ENCODE peak calls at places on chromosomes 2 and 18, in four cellular contexts. C, Z, Q and R are unnamed samples.

GRCh38 chr2:173355866-173356508 is 1.3 kb downstream of the CDCA7 start:
- DNase-seq in Z (no peak), Q (no peak), C (peak; percentile 49), R (peak; percentile 3)

GRCh38 chr18:35089918-35090550 is 48.8 kb downstream of the MAPRE2 start:
- DNase-seq in Z (no peak), C (no peak), Q (peak; percentile 4), R (no peak)

GRCh38 chr18:3973191-3973590 is 481.9 kb downstream of the DLGAP1 start:
- DNase-seq in Q (no peak), Z (no peak), C (no peak), R (no peak)

GRCh38 chr2:237326250-237327171 is 87.5 kb downstream of the COL6A3 start:
- DNase-seq in C (peak; percentile 85), Z (peak; percentile 87), Q (no peak), R (no peak)

GRCh38 chr2:27734305-27734704 is 37.2 kb upstream of the MRPL33 start:
- DNase-seq in Q (no peak), C (no peak), Z (no peak), R (no peak)

GRCh38 chr2:85309699-85310321 is 18.0 kb downstream of the TGOLN2 start:
- DNase-seq in C (no peak), Z (no peak), Q (peak; percentile 32), R (no peak)

GRCh38 chr2:38178556-38179419 is 102.8 kb upstream of the CYP1B1 start:
- DNase-seq in Q (peak; percentile 70), Z (peak; percentile 68), C (peak; percentile 94), R (no peak)

GRCh38 chr2:219207884-219208740 is 1.5 kb downstream of the ZFAND2B start:
- DNase-seq in Q (no peak), C (peak; percentile 50), Z (peak; percentile 59), R (no peak)

GRCh38 chr2:212282596-212283330 is 255.8 kb downstream of the ERBB4 start:
- DNase-seq in Z (no peak), Q (no peak), C (no peak), R (no peak)

GRCh38 chr18:43507842-43508481 is 230.7 kb upstream of the SYT4 start:
- DNase-seq in Q (peak; percentile 21), Z (no peak), C (no peak), R (no peak)

GRCh38 chr18:47754311-47755101 is 176.0 kb downstream of the SMAD2 start:
- DNase-seq in Z (no peak), C (no peak), Q (peak; percentile 82), R (peak; percentile 68)

GRCh38 chr2:72118951-72119350 is 28.7 kb downstream of the CYP26B1 start:
- DNase-seq in C (no peak), Q (no peak), Z (no peak), R (no peak)

GRCh38 chr2:220458051-220458450 is 830.6 kb downstream of the SLC4A3 start:
- DNase-seq in C (no peak), Z (no peak), Q (no peak), R (no peak)

GRCh38 chr2:64540615-64541014 is 16.5 kb downstream of the AFTPH start:
- DNase-seq in C (no peak), Z (no peak), Q (no peak), R (no peak)

GRCh38 chr2:52238782-52239181 is 1206.8 kb upstream of the NRXN1 start:
- DNase-seq in Q (peak; percentile 10), C (no peak), Z (no peak), R (no peak)

GRCh38 chr18:76404345-76404831 is 90.7 kb downstream of the ZNF516 start:
- DNase-seq in Z (no peak), Q (no peak), C (no peak), R (no peak)
- H3K4ac ChIP-seq in Z (no peak overlapping the region), Q (no peak overlapping the region), C (no peak overlapping the region), R (no peak overlapping the region)

DNA sequence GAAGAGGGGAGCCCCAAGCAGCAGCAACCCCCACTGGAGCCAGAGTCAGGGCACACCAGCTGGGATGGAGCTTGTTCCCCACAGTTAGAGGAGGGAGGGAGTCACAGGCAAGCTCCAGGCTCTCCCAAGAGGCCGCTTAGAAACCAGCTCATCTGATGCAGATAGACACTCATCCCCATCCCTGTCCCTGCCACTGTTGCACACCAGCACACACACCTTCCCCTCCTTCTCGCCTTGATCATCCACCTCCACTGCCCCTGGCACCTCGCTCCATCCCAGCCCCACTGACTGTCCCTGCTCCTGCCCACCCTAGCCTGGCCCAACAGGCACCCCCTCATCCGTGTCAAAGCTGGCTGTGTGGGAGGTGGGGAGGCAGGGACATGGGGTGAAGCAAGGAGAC is 1.5 kb upstream of the RUFY4 start:
- DNase-seq in C (no peak), Z (no peak), Q (no peak), R (no peak)
- H3K9ac ChIP-seq in C (no peak overlapping the region), Z (no peak overlapping the region), Q (no peak overlapping the region), R (peak overlapping the region; percentile 54)

GRCh38 chr2:47070155-47070919 is 84.8 kb downstream of the STPG4 start:
- DNase-seq in C (peak; percentile 81), Z (no peak), Q (no peak), R (no peak)

GRCh38 chr2:47069628-47070154 is 85.4 kb downstream of the STPG4 start:
- DNase-seq in Z (peak; percentile 65), C (peak; percentile 60), Q (peak; percentile 99), R (peak; percentile 66)

GRCh38 chr2:47072018-47072691 is 83.0 kb downstream of the STPG4 start:
- DNase-seq in Q (no peak), C (peak; percentile 82), Z (peak; percentile 70), R (no peak)

GRCh38 chr2:47072728-47073191 is 82.3 kb downstream of the STPG4 start:
- DNase-seq in Q (no peak), Z (no peak), C (no peak), R (no peak)

DNA sequence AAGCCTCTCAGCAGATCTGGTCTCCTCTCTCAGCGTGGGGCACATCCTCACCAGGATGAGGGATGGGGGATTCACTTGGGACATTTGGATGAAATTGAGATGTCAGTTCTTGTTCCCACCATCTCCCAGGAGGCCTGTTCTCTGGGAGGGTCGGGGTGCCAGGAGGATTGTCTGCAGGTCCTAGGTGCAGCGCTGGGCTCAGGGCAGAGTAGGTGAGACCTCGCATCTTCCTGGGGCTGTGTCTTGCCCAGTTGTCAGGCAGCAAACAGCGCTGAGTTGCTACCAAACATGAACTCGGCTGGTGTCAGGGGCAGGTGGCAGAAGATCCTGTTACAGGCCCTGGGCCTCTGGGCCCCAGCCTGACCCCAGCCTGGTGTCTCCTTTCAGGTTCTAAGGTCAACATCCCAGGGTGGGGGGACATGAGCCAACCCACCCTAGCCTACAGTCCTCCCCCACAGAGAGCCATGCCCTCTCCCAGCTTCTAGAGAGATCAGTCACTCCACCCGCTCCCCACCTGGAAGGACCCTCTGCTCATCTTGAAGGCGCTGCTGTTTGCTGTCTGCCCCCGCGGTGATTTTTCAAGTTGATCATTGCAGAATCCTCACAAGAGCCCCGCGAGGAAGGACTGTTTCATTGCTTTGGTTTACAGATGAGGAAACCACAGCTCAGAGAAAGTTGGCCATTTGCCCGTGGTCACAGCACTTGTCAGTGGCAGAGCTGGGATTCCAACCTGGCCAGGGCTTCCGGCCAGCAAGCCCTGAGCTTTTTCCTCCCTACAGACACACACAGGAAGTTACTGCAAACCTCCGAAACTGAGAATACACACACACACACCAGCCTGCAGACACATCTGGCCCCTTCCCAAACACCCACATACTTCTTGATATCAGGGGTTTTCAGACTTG is 83.9 kb downstream of the STPG4 start:
- DNase-seq in Q (no peak), C (peak; percentile 96), Z (peak; percentile 91), R (no peak)
- H3K4ac ChIP-seq in Q (no peak overlapping the region), C (peak overlapping the region; percentile 96), Z (peak overlapping the region; percentile 100), R (no peak overlapping the region)

GRCh38 chr2:197515798-197516761 is at the start of gene MOB4:
- DNase-seq in C (peak; percentile 96), Q (peak; percentile 98), Z (peak; percentile 93), R (peak; percentile 95)

GRCh38 chr2:197515277-197515797 is 529 bp upstream of the MOB4 start:
- DNase-seq in C (peak; percentile 65), Q (no peak), Z (peak; percentile 31), R (peak; percentile 6)

GRCh38 chr2:197517150-197517549 is 1.3 kb downstream of the MOB4 start:
- DNase-seq in Q (no peak), C (no peak), Z (no peak), R (no peak)

DNA sequence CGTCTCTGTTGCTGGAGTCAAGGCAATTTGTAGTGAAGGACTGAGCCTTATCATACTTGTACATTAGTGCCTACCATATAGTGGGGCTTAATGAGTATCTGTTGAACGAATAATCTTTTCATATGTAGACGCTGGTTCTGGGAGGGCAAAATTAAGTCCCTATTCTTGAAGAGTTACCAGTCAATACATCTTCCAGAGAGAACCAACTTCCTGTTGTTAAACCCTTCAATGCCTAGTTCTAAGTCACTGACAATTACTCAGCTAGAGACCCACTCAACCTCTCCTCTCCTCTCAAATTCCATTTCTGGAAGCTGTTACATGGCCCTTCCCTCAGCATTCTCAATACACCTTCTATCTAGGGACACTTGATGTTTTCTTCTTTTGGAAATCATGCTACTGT is 1.1 kb upstream of the MOB4 start:
- DNase-seq in Z (no peak), C (peak; percentile 28), Q (peak; percentile 39), R (no peak)
- H3K9ac ChIP-seq in Z (peak overlapping the region; percentile 80), C (peak overlapping the region; percentile 96), Q (no peak overlapping the region), R (no peak overlapping the region)

DNA sequence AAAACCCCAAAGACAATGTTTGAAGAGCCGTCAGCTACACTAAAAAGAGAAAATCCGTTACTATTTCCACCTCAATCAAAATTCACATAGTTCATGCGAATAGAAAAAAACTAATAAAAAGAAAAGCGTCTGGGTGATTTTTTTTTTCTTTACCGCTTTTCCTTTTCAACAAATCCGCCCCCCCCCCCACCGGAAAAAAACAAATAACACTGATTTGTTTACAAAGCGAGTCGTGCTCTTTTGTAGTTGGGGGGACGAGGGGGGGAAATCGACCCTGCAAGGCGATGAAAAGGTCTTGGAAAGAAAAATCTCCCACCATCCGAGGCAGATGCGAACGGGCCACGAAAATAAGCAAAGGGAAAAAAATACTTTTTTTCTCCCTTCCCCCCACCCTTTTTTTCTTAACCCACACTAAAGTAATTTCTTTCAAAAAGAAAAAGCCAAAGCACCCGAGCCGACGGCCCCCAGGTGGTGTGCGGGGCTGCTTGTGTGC is 640 bp downstream of the ZNF521 start:
- DNase-seq in C (peak; percentile 49), Z (peak; percentile 1), Q (no peak), R (peak; percentile 51)
- H3K4ac ChIP-seq in C (peak overlapping the region; percentile 35), Z (peak overlapping the region; percentile 89), Q (no peak overlapping the region), R (no peak overlapping the region)

DNA sequence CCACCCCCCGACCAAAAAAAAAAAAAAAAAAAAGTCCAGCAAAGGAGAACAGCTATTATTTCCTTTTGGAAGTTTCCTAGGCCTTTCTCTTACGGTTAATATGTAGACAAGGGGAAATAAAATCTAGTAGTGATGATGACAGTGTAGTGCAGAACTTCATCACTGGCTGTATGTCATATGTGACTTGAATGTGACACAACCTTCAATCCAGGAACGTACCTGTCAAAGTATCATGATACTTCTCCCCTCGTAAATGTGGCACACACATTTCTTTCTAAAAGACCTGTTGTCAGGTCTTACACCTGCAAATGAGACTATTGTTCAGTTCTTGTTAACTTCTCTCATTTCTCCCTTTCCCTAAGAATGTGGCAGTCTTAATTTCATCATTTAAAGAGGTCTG is 173.5 kb downstream of the PRPF40A start:
- DNase-seq in Q (no peak), C (no peak), Z (no peak), R (no peak)
- H3K9ac ChIP-seq in Q (no peak overlapping the region), C (peak overlapping the region; percentile 53), Z (no peak overlapping the region), R (no peak overlapping the region)